ENCODE peak calls at places on chromosomes 5 and 9, in four cellular contexts. P is heart right ventricle, F is cardiac muscle cell, M is bronchial epithelial cell. Q is an unnamed sample.

GRCh38 chr5:118723021-118723338 is 265.4 kb downstream of the DTWD2 start:
- DNase-seq in P (no peak), F (no peak), M (no peak), Q (no peak)

GRCh38 chr9:118478752-118479151 is 774.5 kb downstream of the TLR4 start:
- DNase-seq in P (no peak), F (no peak), M (no peak), Q (no peak)

GRCh38 chr9:121598167-121599000 is 53.0 kb upstream of the DAB2IP start:
- DNase-seq in P (peak), F (peak), M (peak), Q (peak)

GRCh38 chr5:152246401-152246800 is 158.7 kb downstream of the NMUR2 start:
- DNase-seq in P (peak), F (peak), M (peak), Q (no peak)

GRCh38 chr5:103808464-103809106 is 246.0 kb upstream of the NUDT12 start:
- DNase-seq in P (no peak), F (peak), M (peak), Q (peak)

GRCh38 chr5:175652741-175653663 is 4.9 kb upstream of the HRH2 start:
- DNase-seq in P (no peak), F (no peak), M (no peak), Q (no peak)

GRCh38 chr5:94174748-94175411 is 433.5 kb upstream of the POU5F2 start:
- DNase-seq in P (no peak), F (no peak), M (peak), Q (no peak)

GRCh38 chr5:38827525-38827924 is 18.3 kb upstream of the OSMR start:
- DNase-seq in P (no peak), F (no peak), M (peak), Q (no peak)

GRCh38 chr5:112552791-112553190 is 133.7 kb upstream of the EPB41L4A start:
- DNase-seq in P (no peak), F (no peak), M (no peak), Q (no peak)

GRCh38 chr5:10421841-10422691 is 19.6 kb upstream of the ROPN1L start:
- DNase-seq in P (no peak), F (no peak), M (no peak), Q (no peak)

GRCh38 chr5:169856571-169856970 is 123.7 kb downstream of the INSYN2B start:
- DNase-seq in P (no peak), F (no peak), M (peak), Q (no peak)

DNA sequence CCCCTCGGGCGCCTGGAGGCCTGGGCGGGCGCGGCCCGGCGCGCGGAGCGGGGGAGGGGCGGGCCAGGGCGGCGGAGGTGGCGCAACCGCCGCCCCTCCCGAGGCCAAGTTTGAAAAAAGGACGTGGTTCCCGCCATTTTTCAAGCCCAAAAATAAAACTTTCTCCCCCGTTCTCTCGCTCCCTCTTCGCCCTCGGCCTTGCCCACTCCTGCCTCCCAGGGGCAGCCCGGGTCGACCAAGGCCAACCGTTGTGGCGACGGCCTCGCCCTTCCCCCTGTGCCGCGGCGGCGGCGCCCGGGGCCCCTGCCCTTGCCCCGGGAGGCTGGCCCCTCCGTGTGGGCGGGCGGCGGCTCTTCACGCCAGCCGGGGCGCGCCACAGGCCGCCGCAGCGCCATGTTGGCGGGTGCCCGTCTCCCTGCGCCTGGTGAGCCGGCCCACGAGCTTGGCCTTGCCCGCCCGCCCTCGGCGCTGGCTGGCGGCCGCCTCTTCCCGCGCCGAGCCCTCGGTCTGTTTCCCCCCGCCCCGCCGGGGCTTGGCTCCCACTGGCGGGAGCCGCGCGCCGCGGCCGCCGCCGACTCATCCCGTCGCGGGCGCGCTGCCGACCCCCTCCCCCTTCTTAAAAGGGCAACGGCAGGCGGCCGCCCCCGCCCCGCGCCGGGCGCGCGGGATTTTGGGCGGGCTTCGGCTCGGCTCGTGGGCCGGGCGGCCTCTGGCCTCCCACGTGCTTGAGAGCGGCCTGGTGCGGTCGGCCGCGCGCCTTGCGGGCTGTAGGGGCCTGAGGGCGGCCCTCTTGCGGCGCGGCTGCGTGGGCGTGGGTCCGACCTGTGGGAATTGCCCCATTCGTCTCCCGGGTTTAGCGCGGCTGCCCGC is 1.3 kb downstream of the ANP32B start:
- DNase-seq in P (peak), F (peak), M (peak), Q (peak)
- TF ChIP-seq CTCF in P (no peak), F (no peak), M (no peak), Q (no peak)

GRCh38 chr5:56314536-56314935 is 81.4 kb upstream of the ANKRD55 start:
- DNase-seq in P (peak), F (no peak), M (no peak), Q (peak)
- TF ChIP-seq CTCF in P (no peak), F (peak), M (peak), Q (no peak)

GRCh38 chr5:95646569-95647330 is at the start of gene RFESD:
- DNase-seq in P (peak), F (peak), M (peak), Q (peak)

GRCh38 chr5:95641803-95642220 is 4.8 kb upstream of the RFESD start:
- DNase-seq in P (no peak), F (no peak), M (no peak), Q (no peak)

GRCh38 chr5:95643152-95643551 is 3.4 kb upstream of the RFESD start:
- DNase-seq in P (no peak), F (no peak), M (no peak), Q (no peak)

GRCh38 chr5:95647331-95647659 is 718 bp downstream of the RFESD start:
- DNase-seq in P (no peak), F (no peak), M (no peak), Q (no peak)

DNA sequence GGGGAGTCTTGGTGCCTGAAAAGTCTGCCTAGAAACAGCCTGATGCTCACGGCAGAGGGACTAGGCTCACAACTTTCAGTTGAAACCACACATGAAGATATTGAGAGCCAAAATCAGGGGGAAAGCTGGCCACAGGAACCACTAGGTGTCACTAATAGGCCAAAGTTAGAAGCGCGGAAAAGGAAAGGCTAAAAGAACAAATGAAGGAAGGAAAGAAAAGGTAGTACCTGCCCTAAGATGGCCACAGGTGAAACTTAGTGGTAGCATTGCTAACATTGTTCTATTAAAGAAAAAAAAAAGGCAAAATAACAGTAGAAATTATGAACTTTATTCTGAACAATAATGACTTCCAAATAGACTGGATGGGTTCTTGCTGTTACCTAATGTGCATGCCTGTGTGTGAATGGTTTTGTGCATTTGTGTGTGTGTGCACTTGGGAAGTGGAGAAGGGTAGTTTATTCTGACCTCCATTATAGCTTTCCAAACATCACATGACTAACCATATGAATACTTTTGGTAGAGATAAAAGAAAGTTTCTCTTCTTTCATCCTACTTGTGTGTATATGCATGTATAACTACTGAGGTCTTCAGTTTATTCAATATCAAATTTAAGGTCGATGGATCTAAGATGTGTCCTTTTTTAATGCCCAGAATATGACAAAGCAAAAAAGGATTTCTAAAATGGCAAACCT is 2.1 kb upstream of the RFESD start:
- DNase-seq in P (no peak), F (peak), M (peak), Q (peak)
- TF ChIP-seq CTCF in P (peak), F (peak), M (peak), Q (peak)

DNA sequence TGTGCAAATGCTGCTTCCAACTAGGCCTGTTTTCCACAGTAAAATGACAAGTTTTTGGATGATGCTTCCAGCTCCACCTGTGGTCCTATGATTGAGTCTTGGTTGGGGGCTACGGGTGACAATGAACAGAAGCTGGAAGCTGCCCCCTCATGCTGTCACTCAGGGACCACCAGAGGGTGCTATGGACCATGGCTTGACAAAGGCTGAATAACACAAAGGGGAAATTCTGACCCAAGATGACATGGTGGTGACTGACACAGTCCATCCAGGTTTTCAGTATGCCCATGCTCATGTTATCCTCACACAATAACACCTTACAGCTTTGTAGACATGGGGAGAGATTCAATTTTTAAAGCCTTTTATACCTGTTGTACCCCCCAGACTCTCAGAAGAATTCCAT is 23.9 kb upstream of the SAP30L start:
- DNase-seq in P (no peak), F (no peak), M (no peak), Q (peak)
- TF ChIP-seq CTCF in P (no peak), F (peak), M (peak), Q (peak)

DNA sequence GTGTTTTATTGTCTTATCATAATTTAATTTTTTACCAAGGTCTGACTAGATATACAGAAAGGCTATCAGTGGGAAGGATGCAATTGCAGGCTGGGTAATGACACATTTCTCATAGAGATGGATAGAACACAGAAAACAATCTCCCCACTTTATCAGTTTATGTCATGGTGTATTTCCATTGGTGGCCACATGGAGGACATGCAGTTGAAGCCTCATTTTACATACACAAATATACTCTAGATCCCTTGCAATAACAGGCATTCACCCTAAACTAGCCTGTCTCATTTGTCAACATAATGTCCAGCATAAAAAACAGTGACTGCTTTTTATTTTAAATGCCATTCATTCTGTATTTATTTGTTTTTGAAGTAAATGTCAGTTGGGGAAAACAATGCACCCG is 526.3 kb downstream of the GABRG2 start:
- DNase-seq in P (no peak), F (no peak), M (peak), Q (no peak)
- TF ChIP-seq CTCF in P (no peak), F (no peak), M (peak), Q (peak)

GRCh38 chr5:7801898-7802614 is 48.9 kb downstream of the CFAP90 start:
- DNase-seq in P (no peak), F (no peak), M (no peak), Q (no peak)

GRCh38 chr5:7802855-7803254 is 48.1 kb downstream of the CFAP90 start:
- DNase-seq in P (no peak), F (no peak), M (peak), Q (no peak)

GRCh38 chr5:7808998-7809397 is 41.9 kb downstream of the CFAP90 start:
- DNase-seq in P (no peak), F (no peak), M (no peak), Q (no peak)

DNA sequence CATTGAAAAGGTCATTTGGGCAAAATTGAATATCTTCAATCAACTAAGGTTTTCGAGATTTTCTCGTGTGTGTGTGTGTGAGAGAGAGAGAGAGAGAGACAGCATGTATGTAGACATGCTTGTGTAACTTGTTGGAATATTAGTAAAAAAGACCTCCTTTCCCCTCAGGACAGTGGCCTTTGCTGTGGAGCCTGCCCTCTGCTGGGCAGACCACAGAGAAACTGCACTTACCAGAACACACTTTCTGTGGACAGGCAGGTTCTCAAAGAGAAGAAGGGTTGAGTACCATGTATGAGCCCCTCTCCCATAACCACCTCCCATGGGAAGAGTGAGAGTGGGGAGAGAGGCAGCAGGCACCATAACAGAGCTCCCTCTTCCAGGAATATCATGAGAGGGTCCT is 45.6 kb downstream of the CFAP90 start:
- DNase-seq in P (no peak), F (no peak), M (no peak), Q (peak)
- TF ChIP-seq CTCF in P (no peak), F (peak), M (peak), Q (peak)

DNA sequence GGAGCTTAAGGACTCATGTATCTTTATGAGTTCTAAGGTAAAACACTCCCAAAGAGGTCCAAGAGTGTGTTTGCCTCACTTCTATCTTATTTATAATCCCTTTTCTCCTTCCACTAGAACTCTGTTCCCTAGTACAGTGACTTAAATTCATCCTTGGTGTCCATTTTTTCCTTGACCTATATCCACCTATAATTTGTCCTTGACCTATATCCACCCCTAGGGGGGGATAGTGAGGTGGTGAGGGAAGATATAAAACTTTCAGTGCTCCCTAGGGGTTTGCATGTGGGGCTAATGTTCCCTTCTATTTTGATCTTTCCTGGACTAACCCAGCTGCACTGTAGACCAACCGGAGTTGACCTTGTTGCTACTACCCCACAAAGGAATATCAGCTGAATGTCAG is 83.5 kb upstream of the GNAQ start:
- DNase-seq in P (no peak), F (peak), M (no peak), Q (peak)
- TF ChIP-seq CTCF in P (no peak), F (peak), M (peak), Q (peak)

DNA sequence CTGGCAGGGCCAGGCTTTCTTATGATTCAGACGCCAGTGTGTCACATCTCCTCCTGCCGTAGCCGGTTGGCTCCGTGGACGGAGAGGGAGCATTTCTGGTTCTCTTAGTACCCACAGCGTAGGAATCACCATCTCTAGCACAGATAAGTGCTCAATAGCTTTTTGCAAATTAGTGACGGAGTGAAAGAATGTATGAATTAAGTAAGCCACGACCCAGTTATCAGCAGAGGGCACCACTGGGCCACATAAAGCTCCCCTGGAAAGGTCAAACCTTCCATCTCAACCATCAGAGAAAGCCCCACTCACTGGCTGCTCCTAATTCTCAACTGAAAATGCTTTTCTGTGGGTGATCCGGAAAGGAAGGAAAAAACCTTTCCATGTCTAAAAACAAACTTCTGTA is 317.0 kb upstream of the ADCY2 start:
- DNase-seq in P (no peak), F (peak), M (peak), Q (no peak)
- TF ChIP-seq CTCF in P (no peak), F (no peak), M (peak), Q (no peak)

Q was measured in GM20000.